ENCODE peak calls at places on chromosomes 13 and 19, in six cellular contexts. P is endothelial cell, J is breast epithelium, S is sigmoid colon, E is PC-3, B is colonic mucosa. Y is an unnamed sample.

GRCh38 chr13:86155756-86156155 is 356.5 kb upstream of the SLITRK6 start:
- DNase-seq in J (no peak), P (no peak), S (no peak), B (no peak), E (no peak), Y (no peak)

GRCh38 chr13:24742986-24743385 is 21.0 kb upstream of the RNF17 start:
- DNase-seq in S (no peak), B (no peak), P (no peak), J (no peak), E (no peak), Y (no peak)

GRCh38 chr19:7926021-7926726 is at the start of gene CTXN1:
- DNase-seq in B (peak; percentile 83), E (peak; percentile 71), S (peak; percentile 88), P (peak; percentile 85), J (peak; percentile 71), Y (peak; percentile 89)

GRCh38 chr19:6737873-6738725 is 719 bp upstream of the GPR108 start:
- DNase-seq in B (peak; percentile 98), J (peak; percentile 97), E (peak; percentile 100), P (peak; percentile 63), S (peak; percentile 100), Y (no peak)

GRCh38 chr13:109301711-109302110 is 484.7 kb downstream of the IRS2 start:
- DNase-seq in E (no peak), J (no peak), S (no peak), B (no peak), P (no peak), Y (no peak)

GRCh38 chr13:41356788-41357187 is 45.7 kb downstream of the NAA16 start:
- DNase-seq in B (no peak), E (peak; percentile 35), S (no peak), P (no peak), J (no peak), Y (no peak)

GRCh38 chr13:84951128-84951527 is 848.1 kb downstream of the SLITRK6 start:
- DNase-seq in J (no peak), E (peak; percentile 31), S (no peak), B (no peak), P (no peak), Y (no peak)

GRCh38 chr19:52532480-52532879 is 5.0 kb downstream of the ZNF808 start:
- DNase-seq in B (no peak), P (no peak), J (no peak), E (no peak), S (no peak), Y (no peak)

GRCh38 chr19:8486661-8487136 is 15.7 kb downstream of the PRAM1 start:
- DNase-seq in E (no peak), B (no peak), P (no peak), J (no peak), S (no peak), Y (no peak)

GRCh38 chr19:11848200-11848593 is 329 bp upstream of the ZNF439 start:
- DNase-seq in E (no peak), B (no peak), S (no peak), P (no peak), J (no peak), Y (no peak)

GRCh38 chr19:32311371-32311770 is 34.0 kb upstream of the ZNF507 start:
- DNase-seq in P (no peak), E (no peak), S (no peak), B (no peak), J (no peak), Y (no peak)

GRCh38 chr19:33673996-33674395 is 52.2 kb downstream of the CHST8 start:
- DNase-seq in B (no peak), S (peak; percentile 19), P (no peak), E (no peak), J (no peak), Y (peak; percentile 19)

GRCh38 chr19:47661161-47661560 is 52.1 kb upstream of the EHD2 start:
- DNase-seq in P (no peak), B (no peak), S (peak; percentile 78), E (no peak), J (no peak), Y (no peak)

GRCh38 chr13:24661713-24662112 is 18.5 kb upstream of the ATP12A start:
- DNase-seq in P (no peak), B (no peak), J (no peak), E (no peak), S (no peak), Y (no peak)

GRCh38 chr13:41050041-41050440 is 11.3 kb upstream of the WBP4 start:
- DNase-seq in J (no peak), P (no peak), E (no peak), S (no peak), B (no peak), Y (no peak)

GRCh38 chr13:27830010-27830409 is 37.7 kb downstream of the GSX1 start:
- DNase-seq in B (peak; percentile 67), E (peak; percentile 57), S (peak; percentile 62), J (no peak), P (peak; percentile 81), Y (peak; percentile 84)

GRCh38 chr19:33430674-33431277 is 57.3 kb downstream of the CEBPG start:
- DNase-seq in S (peak; percentile 69), B (peak; percentile 68), E (peak; percentile 71), J (peak; percentile 76), P (peak; percentile 83), Y (peak; percentile 51)

GRCh38 chr19:928471-929259 is 2.8 kb downstream of the ARID3A start:
- DNase-seq in S (no peak), B (no peak), P (no peak), J (no peak), E (no peak), Y (no peak)

GRCh38 chr13:37407156-37407555 is 191.4 kb downstream of the POSTN start:
- DNase-seq in P (no peak), B (no peak), J (no peak), E (no peak), S (no peak), Y (no peak)

GRCh38 chr13:36857273-36857672 is 38.3 kb downstream of the RFXAP start:
- DNase-seq in S (no peak), E (no peak), B (no peak), P (no peak), J (no peak), Y (no peak)

GRCh38 chr13:28606466-28606865 is 52.5 kb upstream of the POMP start:
- DNase-seq in E (no peak), B (no peak), P (no peak), S (no peak), J (no peak), Y (no peak)

GRCh38 chr13:100304241-100304640 is 215.3 kb downstream of the PCCA start:
- DNase-seq in S (no peak), E (no peak), J (no peak), B (no peak), P (no peak), Y (no peak)

GRCh38 chr13:106129273-106129672 is 406.2 kb downstream of the EFNB2 start:
- DNase-seq in J (no peak), E (peak; percentile 88), S (no peak), B (no peak), P (no peak), Y (no peak)

GRCh38 chr19:46250057-46250456 is 20.5 kb downstream of the IGFL1 start:
- DNase-seq in P (no peak), S (no peak), B (no peak), E (no peak), J (no peak), Y (no peak)

GRCh38 chr19:7554990-7555864 is 19.7 kb downstream of the PNPLA6 start:
- DNase-seq in E (no peak), S (no peak), P (no peak), B (peak; percentile 68), J (no peak), Y (no peak)

GRCh38 chr13:57633141-57633949 is 1.8 kb downstream of the PCDH17 start:
- DNase-seq in E (no peak), S (peak; percentile 74), P (peak; percentile 80), B (no peak), J (peak; percentile 51), Y (peak; percentile 43)

GRCh38 chr13:60990032-60990733 is 425.5 kb downstream of the PCDH20 start:
- DNase-seq in E (peak; percentile 56), B (no peak), S (no peak), P (peak; percentile 11), J (no peak), Y (no peak)
- TF ChIP-seq CTCF in E (peak; percentile 62), B (no peak), S (no peak), P (no peak), J (no peak), Y (no peak)

DNA sequence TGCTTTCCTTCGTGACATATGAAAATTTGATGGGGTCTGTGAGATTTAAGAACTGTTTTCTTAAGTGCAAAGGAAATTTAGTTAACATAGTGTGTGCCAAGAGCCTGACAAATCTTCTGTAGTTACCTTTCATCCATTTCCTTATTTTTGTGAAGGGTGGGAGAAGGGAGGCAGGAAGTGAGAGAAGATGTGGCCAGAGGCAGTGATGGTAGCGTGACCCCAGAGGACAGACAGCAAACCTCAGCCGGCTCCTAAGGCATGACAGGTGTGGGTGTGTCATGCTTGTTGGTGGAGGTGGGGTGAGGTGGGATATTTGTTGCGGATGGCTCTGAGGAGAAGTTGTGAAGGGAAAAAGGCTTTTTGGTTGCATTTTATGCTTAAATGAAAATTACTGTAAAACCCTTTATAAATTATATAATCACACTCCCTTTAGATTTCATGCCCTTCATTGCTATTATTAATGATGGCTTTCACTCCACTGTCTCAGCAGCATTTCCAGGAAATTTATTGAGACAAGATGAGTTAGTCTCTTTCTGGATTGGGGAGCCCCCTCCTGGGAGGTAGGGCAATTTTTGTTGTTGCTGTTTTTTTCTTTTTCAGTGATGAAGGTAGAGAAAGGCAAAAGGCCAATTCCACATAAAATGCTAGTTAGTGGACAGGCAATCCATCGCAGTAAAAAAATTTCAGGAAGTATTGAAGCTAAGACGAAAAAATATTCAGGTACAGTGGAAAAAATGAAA is 80.0 kb downstream of the TEX26 start:
- DNase-seq in S (no peak), P (no peak), B (no peak), E (peak; percentile 19), J (no peak), Y (no peak)
- TF ChIP-seq CTCF in S (no peak), P (no peak), B (no peak), E (peak; percentile 56), J (no peak), Y (peak; percentile 23)

GRCh38 chr19:18941628-18942354 is 774 bp upstream of the HOMER3 start:
- DNase-seq in J (no peak), B (no peak), E (no peak), S (no peak), P (no peak), Y (no peak)
- TF ChIP-seq CTCF in J (no peak), B (no peak), E (no peak), S (no peak), P (no peak), Y (no peak)

GRCh38 chr13:49904729-49905456 is 31.2 kb downstream of the SPRYD7 start:
- DNase-seq in B (no peak), S (no peak), J (no peak), E (no peak), P (no peak), Y (no peak)

DNA sequence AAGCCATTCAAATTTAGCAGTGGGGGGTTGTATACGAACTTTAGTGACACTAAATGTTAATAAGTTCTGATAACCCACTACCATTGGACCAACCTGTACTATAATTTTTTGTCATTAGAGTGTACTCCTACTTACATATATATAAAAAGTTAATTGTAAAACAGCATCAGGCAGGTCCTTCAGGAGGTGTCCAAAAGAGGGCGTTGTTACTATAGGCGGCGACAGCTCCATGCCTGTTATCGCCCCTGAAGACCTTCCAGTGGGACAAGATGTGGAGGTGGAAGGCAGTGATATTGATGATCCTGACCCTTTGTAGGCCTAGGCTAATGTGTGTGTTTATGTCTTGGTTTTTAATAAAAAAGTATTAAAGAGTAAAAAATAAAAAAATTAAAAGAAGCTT is 27.5 kb downstream of the SPRYD7 start:
- DNase-seq in P (peak; percentile 8), B (no peak), S (no peak), E (no peak), J (no peak), Y (no peak)
- TF ChIP-seq CTCF in P (no peak), B (no peak), S (no peak), E (peak; percentile 15), J (no peak), Y (no peak)